ENCODE peak calls at places on chromosomes 13 and 19, in six cellular contexts. I is breast epithelium, L is heart right ventricle, K is substantia nigra, T is cardiac muscle cell, F is thoracic aorta. Q is an unnamed sample.

GRCh38 chr19:7908078-7908699 is 4.5 kb downstream of the MAP2K7 start:
- DNase-seq in T (no peak), K (no peak), I (no peak), F (no peak), L (no peak), Q (no peak)

GRCh38 chr19:28065026-28065425 is 1147.9 kb downstream of the UQCRFS1 start:
- DNase-seq in I (no peak), K (no peak), T (no peak), L (no peak), F (no peak), Q (no peak)

GRCh38 chr19:46497773-46498172 is 2.1 kb upstream of the PNMA8B start:
- DNase-seq in T (no peak), I (no peak), K (no peak), F (no peak), L (no peak), Q (no peak)

GRCh38 chr19:52398091-52398461 is 427 bp downstream of the ZNF528 start:
- DNase-seq in T (peak; percentile 3), F (no peak), L (peak; percentile 4), I (no peak), K (no peak), Q (no peak)

GRCh38 chr19:34539396-34539795 is 57.8 kb downstream of the WTIP start:
- DNase-seq in I (no peak), T (no peak), L (no peak), F (no peak), K (no peak), Q (no peak)

GRCh38 chr13:30477346-30478235 is 11.9 kb upstream of the HMGB1 start:
- DNase-seq in T (no peak), K (no peak), I (no peak), L (no peak), F (no peak), Q (no peak)

GRCh38 chr19:58181902-58182576 is 822 bp upstream of the ZNF274 start:
- DNase-seq in T (peak; percentile 55), K (no peak), L (peak; percentile 56), I (peak; percentile 72), F (no peak), Q (peak; percentile 47)

GRCh38 chr13:100645382-100645781 is 29.2 kb downstream of the TMTC4 start:
- DNase-seq in K (no peak), T (no peak), I (no peak), L (no peak), F (no peak), Q (no peak)

GRCh38 chr19:7848779-7849457 is 18.9 kb downstream of the EVI5L start:
- DNase-seq in K (no peak), L (no peak), F (no peak), T (no peak), I (no peak), Q (no peak)

GRCh38 chr13:95784891-95785290 is 108.0 kb downstream of the DNAJC3 start:
- DNase-seq in F (no peak), K (no peak), L (no peak), I (no peak), T (no peak), Q (no peak)

GRCh38 chr13:33079960-33080359 is 63.7 kb downstream of the KL start:
- DNase-seq in F (no peak), T (no peak), K (no peak), I (no peak), L (no peak), Q (no peak)

GRCh38 chr19:51524661-51525264 is 6.7 kb downstream of the SIGLEC6 start:
- DNase-seq in K (no peak), L (no peak), I (no peak), T (no peak), F (no peak), Q (no peak)

Q was measured in HuH-7.5.